ENCODE peak calls at places on chromosomes 6 and 20, in four cellular contexts. K, O, V and C are unnamed samples.

GRCh38 chr6:149964243-149965190 is 774 bp downstream of the ULBP1 start:
- DNase-seq in K (peak), O (peak), V (no peak), C (no peak)

GRCh38 chr6:162119349-162119748 is 608.2 kb downstream of the PRKN start:
- DNase-seq in K (no peak), O (no peak), V (no peak), C (peak)

GRCh38 chr20:63377256-63378114 is 16.3 kb upstream of the CHRNA4 start:
- DNase-seq in K (no peak), O (no peak), V (no peak), C (no peak)

GRCh38 chr6:1850581-1851157 is 241.0 kb downstream of the FOXC1 start:
- DNase-seq in K (no peak), O (no peak), V (no peak), C (no peak)

GRCh38 chr6:154548130-154548830 is 37.8 kb upstream of the CNKSR3 start:
- DNase-seq in K (peak), O (no peak), V (no peak), C (no peak)

GRCh38 chr6:136737343-136738177 is 54.7 kb downstream of the MAP3K5 start:
- DNase-seq in K (no peak), O (no peak), V (peak), C (no peak)

GRCh38 chr6:129634411-129635230 is 75.4 kb downstream of the ARHGAP18 start:
- DNase-seq in K (no peak), O (peak), V (no peak), C (no peak)

GRCh38 chr20:35329435-35330139 is 37.4 kb upstream of the FAM83C start:
- DNase-seq in K (no peak), O (peak), V (no peak), C (no peak)

GRCh38 chr20:50595988-50596693 is 86.0 kb downstream of the PTPN1 start:
- DNase-seq in K (no peak), O (no peak), V (no peak), C (no peak)

GRCh38 chr6:40512340-40512739 is 74.8 kb downstream of the LRFN2 start:
- DNase-seq in K (no peak), O (no peak), V (no peak), C (no peak)

GRCh38 chr6:150685860-150686259 is 86.2 kb downstream of the PLEKHG1 start:
- DNase-seq in K (no peak), O (peak), V (no peak), C (no peak)

GRCh38 chr20:35546127-35546526 is 4.2 kb downstream of the ERGIC3 start:
- DNase-seq in K (no peak), O (no peak), V (no peak), C (no peak)

GRCh38 chr6:111840821-111841220 is 32.4 kb downstream of the FYN start:
- DNase-seq in K (no peak), O (no peak), V (no peak), C (no peak)

GRCh38 chr6:13923527-13924145 is 1.1 kb upstream of the RNF182 start:
- DNase-seq in K (no peak), O (no peak), V (no peak), C (no peak)

GRCh38 chr20:53578492-53579222 is 15.0 kb downstream of the ZNF217 start:
- DNase-seq in K (peak), O (no peak), V (peak), C (no peak)

GRCh38 chr6:43229803-43230239 is 540 bp upstream of the DNPH1 start:
- DNase-seq in K (no peak), O (no peak), V (no peak), C (no peak)

GRCh38 chr20:25248501-25249172 is 752 bp downstream of the PYGB start:
- DNase-seq in K (peak), O (peak), V (no peak), C (no peak)

GRCh38 chr6:97293198-97293696 is 10.2 kb upstream of the MMS22L start:
- DNase-seq in K (no peak), O (no peak), V (no peak), C (no peak)

GRCh38 chr20:5001174-5002076 is at the start of gene SLC23A2:
- DNase-seq in K (peak), O (peak), V (no peak), C (no peak)

GRCh38 chr20:10679269-10679668 is 5.5 kb upstream of the JAG1 start:
- DNase-seq in K (no peak), O (no peak), V (no peak), C (no peak)

GRCh38 chr6:138856654-138857053 is 60.8 kb downstream of the ECT2L start:
- DNase-seq in K (no peak), O (no peak), V (no peak), C (no peak)

GRCh38 chr20:5991623-5992441 is 41.4 kb downstream of the MCM8 start:
- DNase-seq in K (no peak), O (no peak), V (peak), C (no peak)

GRCh38 chr6:12228447-12229146 is 61.6 kb upstream of the EDN1 start:
- DNase-seq in K (no peak), O (peak), V (no peak), C (no peak)

GRCh38 chr20:37492945-37493344 is 28.1 kb upstream of the NNAT start:
- DNase-seq in K (peak), O (no peak), V (no peak), C (no peak)
- TF ChIP-seq CTCF in K (no peak), O (no peak), V (no peak), C (no peak)

GRCh38 chr20:36883972-36884535 is 8.1 kb downstream of the TLDC2 start:
- DNase-seq in K (no peak), O (no peak), V (no peak), C (no peak)

GRCh38 chr20:36886859-36887778 is 11.2 kb downstream of the TLDC2 start:
- DNase-seq in K (peak), O (peak), V (peak), C (peak)

GRCh38 chr20:36887779-36888133 is 11.8 kb downstream of the TLDC2 start:
- DNase-seq in K (no peak), O (no peak), V (no peak), C (no peak)

GRCh38 chr20:36881888-36882287 is 6.0 kb downstream of the TLDC2 start:
- DNase-seq in K (no peak), O (no peak), V (no peak), C (no peak)

GRCh38 chr20:36885355-36885754 is 9.4 kb downstream of the TLDC2 start:
- DNase-seq in K (no peak), O (no peak), V (no peak), C (no peak)
- TF ChIP-seq CTCF in K (peak), O (no peak), V (no peak), C (no peak)

GRCh38 chr20:13898012-13898612 is 92.3 kb downstream of the SEL1L2 start:
- DNase-seq in K (no peak), O (no peak), V (no peak), C (no peak)
- TF ChIP-seq CTCF in K (peak), O (no peak), V (no peak), C (no peak)

DNA sequence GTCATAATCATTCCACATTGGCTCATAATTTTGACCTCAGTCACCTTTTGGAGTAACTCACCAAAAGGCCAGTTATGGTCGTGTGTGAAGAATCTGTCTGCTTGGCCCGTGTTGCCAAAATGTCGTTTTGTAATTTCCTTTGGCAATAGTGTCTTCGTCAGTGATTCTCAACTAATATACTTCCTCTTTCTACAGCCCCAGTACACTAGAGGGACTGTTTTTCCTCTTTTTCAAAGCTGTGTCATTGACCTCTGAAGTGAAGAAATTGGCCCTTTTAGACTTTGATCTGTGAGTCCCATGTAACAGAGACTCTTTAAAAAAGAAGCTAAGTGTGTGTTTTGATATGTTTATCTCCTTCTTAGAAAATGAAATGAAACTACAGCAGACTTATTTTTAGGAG is 5.2 kb downstream of the FOXO3 start:
- DNase-seq in K (peak), O (no peak), V (peak), C (peak)
- TF ChIP-seq CTCF in K (peak), O (peak), V (peak), C (no peak)

DNA sequence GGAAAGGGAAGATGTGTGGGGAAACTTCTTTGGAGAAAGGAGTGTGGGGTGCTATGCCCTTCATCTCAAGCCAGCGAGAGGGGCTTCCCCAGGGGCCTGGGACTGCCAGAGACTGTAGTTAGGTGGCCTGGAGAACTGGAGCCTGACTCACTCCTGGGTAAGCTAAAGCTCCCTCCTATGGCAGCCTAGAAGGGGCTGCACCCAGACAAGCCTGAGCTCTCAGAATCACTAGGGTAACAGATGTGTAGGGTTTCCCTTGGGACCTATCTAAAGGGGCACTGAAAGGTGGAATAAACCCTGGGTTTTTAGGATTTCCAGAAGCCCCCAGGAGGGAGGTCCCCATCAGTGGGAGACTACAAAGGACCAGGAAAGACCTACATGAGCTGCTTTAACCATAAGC is 1.6 kb upstream of the ARMC2 start:
- DNase-seq in K (no peak), O (no peak), V (no peak), C (no peak)
- TF ChIP-seq CTCF in K (no peak), O (no peak), V (no peak), C (no peak)

DNA sequence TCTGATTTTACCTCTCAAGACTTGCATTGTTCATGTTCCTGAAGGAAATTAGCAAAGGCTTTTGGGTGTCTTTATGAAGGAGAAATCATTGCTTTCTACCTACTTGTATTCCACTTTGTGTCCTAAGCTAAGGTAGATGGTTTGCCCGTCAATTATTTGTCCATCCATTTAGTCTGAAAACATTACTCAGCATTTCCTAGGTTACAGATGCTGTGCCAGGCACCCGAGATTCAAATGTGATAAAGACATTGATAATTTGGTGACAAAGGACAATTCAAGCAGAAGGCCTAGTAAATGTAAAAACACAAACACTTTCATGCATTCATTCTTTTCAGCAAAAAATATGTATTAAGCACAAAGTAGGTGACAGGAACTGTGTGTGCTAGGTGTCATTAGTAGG is 251.1 kb downstream of the FARS2 start:
- DNase-seq in K (no peak), O (no peak), V (no peak), C (no peak)
- TF ChIP-seq CTCF in K (no peak), O (no peak), V (no peak), C (no peak)

DNA sequence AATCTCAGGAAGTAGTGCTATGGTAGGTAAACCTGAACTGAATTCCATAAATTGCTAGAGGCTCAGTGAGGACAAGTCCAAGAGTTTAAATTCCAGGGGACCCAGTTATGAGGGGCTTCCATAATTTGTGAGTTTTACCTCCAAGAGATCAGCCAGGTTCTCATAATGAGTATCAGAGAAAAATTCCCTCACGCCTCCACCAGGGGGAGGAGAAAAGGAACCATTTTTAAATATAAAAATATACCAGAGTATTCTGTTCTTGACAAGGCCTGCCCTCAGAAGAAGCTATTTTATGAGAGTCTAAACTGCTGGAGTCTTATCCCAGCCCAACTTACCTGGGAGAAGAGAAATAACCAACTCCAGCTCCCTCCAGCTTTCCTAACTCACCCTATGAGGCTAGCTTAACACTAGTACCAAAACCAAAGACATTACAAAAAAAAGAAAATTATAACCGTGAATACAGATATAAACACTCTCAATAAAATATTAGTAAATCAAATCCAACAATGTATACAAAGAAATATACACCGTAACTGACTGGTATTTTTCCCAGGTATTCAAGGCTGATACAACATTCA is 158.7 kb downstream of the TFAP2A start:
- DNase-seq in K (no peak), O (no peak), V (no peak), C (no peak)
- TF ChIP-seq CTCF in K (no peak), O (no peak), V (peak), C (peak)

DNA sequence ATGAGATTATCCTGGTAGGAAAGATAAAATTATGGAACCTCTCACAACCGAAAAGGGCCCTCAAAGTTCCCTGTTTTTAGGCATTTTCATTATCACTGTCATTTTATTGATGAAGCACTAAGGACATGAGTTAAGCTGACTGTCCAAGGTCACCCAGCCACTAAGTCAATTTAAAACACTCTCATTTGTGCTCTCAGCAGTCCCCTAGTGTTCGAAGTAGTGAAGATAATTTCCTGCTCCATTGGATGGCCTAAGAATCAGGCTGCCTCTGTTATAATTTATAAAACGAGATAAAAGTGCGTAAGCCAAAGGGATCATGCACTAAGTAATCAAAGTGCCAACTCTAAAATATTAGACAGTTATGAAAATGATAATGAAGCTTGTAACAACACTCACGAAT is 169.1 kb downstream of the KIF16B start:
- DNase-seq in K (no peak), O (no peak), V (no peak), C (no peak)
- TF ChIP-seq CTCF in K (no peak), O (no peak), V (no peak), C (no peak)